ENCODE peak calls at places on chromosomes 12 and 14, in four cellular contexts. A, F, R and I are unnamed samples.

GRCh38 chr14:106845286-106846087 is 1319.1 kb downstream of the TMEM121 start:
- DNase-seq in F (peak; percentile 19), R (peak; percentile 97), A (no peak), I (no peak)

GRCh38 chr12:55965240-55965639 is 602 bp downstream of the PMEL start:
- DNase-seq in A (no peak), F (no peak), R (no peak), I (no peak)

GRCh38 chr14:50954811-50955372 is 10.6 kb upstream of the PYGL start:
- DNase-seq in R (peak; percentile 33), A (peak; percentile 23), F (peak; percentile 72), I (peak; percentile 45)

GRCh38 chr14:70595443-70596185 is 4.8 kb downstream of the MED6 start:
- DNase-seq in A (no peak), R (no peak), F (no peak), I (no peak)

GRCh38 chr14:59585891-59586554 is 9.4 kb upstream of the CCDC175 start:
- DNase-seq in F (no peak), A (no peak), R (no peak), I (no peak)

GRCh38 chr12:2957816-2958431 is 1.3 kb upstream of the TEAD4 start:
- DNase-seq in R (no peak), A (no peak), F (no peak), I (no peak)

GRCh38 chr14:23348297-23348655 is 4.4 kb downstream of the SLC22A17 start:
- DNase-seq in R (no peak), A (no peak), F (no peak), I (no peak)

GRCh38 chr12:1289371-1290155 is 298.5 kb downstream of the ERC1 start:
- DNase-seq in R (no peak), F (no peak), A (no peak), I (no peak)

GRCh38 chr12:133202493-133203343 is 21.4 kb downstream of the ZNF268 start:
- DNase-seq in A (no peak), R (no peak), F (no peak), I (no peak)

GRCh38 chr12:2467447-2468195 is 327.1 kb upstream of the FKBP4 start:
- DNase-seq in R (no peak), F (no peak), A (no peak), I (no peak)

GRCh38 chr14:85319101-85319500 is 210.8 kb upstream of the FLRT2 start:
- DNase-seq in R (no peak), F (no peak), A (no peak), I (no peak)

GRCh38 chr12:92304335-92305066 is 158.9 kb upstream of the BTG1 start:
- DNase-seq in A (no peak), F (no peak), R (no peak), I (no peak)
- TF ChIP-seq SIN3A in A (no peak), F (no peak), R (no peak), I (no peak)

GRCh38 chr12:97567619-97568110 is 105.1 kb downstream of the RMST start:
- DNase-seq in F (no peak), R (peak; percentile 89), A (no peak), I (no peak)

GRCh38 chr12:97573901-97574300 is 111.3 kb downstream of the RMST start:
- DNase-seq in A (no peak), R (no peak), F (no peak), I (no peak)

GRCh38 chr12:97572220-97572619 is 109.6 kb downstream of the RMST start:
- DNase-seq in F (no peak), R (no peak), A (no peak), I (no peak)

GRCh38 chr12:97568336-97569180 is 106.0 kb downstream of the RMST start:
- DNase-seq in R (peak; percentile 99), A (no peak), F (no peak), I (no peak)
- TF ChIP-seq SIN3A in R (no peak), A (no peak), F (no peak), I (no peak)

DNA sequence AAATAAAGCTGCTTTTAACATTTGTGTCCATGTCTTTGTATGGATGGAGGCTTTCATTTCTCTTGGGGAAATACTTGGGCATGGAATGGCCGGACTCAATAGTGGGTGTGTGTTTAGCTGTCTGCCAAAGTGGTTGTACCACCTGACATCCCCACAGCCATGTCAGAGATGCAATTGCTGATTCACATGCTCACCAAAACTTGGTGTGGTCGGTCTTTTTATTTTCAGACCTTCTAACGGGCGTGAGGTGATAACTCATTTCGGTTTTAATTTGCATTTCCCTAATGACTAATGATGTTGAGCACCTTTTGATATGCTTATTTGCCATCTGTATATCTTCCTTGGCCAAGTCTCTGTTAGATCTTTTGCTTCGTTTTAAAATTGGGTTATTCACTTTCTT is 39.1 kb downstream of the EML1 start:
- DNase-seq in F (no peak), A (no peak), R (no peak), I (no peak)
- TF ChIP-seq SIN3A in F (no peak), A (no peak), R (no peak), I (no peak)

GRCh38 chr12:27048822-27049752 is 26.7 kb downstream of the MED21 start:
- DNase-seq in A (no peak), R (no peak), F (no peak), I (peak; percentile 25)
- TF ChIP-seq SIN3A in A (no peak), R (no peak), F (no peak), I (no peak)

DNA sequence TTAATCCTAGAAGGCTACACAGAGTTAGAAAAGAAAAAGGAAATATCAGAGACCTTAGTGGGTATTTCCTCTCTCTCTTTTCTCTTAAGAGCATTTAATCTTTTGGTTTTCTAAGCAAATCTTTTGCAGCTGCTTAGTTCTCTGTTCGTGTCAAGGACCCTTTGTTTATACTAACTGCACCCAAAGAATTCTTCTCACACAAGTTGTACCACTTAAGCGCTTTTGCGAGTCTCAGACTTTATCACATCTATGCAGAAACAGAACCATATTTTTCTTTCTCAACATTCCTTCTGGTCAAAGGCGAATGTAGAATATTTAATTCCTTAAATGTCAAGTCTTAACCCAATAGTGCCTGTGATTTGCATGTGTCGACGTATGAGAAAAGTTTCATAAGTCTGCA is 17.9 kb upstream of the NID2 start:
- DNase-seq in A (no peak), F (no peak), R (no peak), I (no peak)
- TF ChIP-seq SIN3A in A (no peak), F (no peak), R (no peak), I (no peak)

DNA sequence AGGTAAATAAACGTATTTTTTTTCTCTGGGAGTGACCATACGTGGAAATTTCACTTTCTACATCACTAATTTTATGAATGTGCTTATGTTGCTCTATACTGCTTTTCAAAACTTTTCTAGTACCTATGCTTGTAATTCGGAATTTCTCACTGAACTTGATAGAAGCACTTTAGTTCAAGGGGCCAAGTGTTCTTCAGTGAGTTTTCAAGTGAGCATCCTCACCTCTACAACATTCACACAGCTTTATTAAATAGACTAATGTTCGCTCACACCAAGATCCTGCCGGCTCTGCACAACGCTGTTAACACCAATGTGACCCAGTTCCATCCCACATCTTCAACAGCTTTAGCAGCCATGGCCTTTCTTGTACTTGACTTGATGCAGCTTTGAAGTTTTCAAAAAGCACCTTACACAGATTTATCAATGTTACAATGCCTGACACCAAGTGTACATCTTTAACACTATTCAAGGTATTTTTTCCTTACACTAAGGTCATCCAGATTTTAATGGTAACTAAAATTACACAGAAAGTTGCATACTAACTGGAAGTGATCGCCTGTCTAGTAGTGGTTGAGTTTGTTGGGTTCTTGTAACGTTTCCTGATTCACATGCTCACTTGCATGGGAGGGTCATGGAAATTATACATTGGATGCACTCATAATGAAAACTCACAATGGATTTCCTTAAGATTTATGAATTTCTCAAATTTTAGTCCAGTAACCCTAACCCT is 4.5 kb downstream of the UBC start:
- DNase-seq in R (no peak), A (no peak), F (no peak), I (no peak)
- TF ChIP-seq SIN3A in R (no peak), A (no peak), F (no peak), I (peak; percentile 24)

DNA sequence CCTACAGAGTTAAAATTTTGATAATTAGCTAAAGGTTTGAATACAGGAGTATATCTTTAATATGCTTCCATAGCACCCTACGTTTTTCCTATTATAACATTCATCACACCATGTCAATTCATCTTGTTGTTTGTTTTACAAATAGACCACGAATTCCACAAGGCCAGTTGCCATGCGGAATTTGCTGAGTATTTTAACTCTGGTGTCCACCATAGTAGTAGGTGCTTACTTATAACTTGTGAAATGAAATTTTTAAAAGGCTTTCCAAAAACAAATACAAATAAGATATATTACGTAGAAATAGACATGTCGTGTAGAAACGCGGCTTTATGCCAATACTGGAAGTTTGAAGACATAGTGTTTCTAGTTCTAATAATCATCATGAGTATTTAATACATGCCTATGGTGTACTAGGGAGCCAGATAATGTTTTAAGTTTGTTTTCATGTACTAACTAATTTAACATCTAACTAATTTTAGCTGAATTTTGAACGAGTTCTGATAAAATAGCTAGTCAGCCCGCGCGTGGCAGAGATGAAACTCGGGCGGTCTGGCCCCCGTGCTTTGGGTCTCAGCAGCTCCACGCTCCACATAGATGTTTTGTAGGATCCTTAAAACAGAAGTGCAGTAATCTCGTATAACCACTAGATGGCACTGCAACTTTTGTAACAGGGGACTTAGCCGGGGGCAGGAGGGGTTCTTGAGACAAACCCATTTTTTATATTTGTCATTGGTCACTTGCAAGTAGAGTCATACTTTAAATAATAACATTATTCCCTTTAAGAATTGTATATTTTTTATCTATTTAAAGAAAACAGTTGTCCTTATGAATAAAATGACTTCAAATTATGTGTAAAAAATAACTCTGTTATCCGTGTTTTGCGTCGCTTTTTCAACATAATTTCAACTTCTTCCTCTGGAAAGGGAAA is 10.2 kb downstream of the CD69 start:
- DNase-seq in A (peak; percentile 46), F (peak; percentile 67), R (peak; percentile 47), I (no peak)
- TF ChIP-seq SIN3A in A (no peak), F (no peak), R (no peak), I (no peak)

DNA sequence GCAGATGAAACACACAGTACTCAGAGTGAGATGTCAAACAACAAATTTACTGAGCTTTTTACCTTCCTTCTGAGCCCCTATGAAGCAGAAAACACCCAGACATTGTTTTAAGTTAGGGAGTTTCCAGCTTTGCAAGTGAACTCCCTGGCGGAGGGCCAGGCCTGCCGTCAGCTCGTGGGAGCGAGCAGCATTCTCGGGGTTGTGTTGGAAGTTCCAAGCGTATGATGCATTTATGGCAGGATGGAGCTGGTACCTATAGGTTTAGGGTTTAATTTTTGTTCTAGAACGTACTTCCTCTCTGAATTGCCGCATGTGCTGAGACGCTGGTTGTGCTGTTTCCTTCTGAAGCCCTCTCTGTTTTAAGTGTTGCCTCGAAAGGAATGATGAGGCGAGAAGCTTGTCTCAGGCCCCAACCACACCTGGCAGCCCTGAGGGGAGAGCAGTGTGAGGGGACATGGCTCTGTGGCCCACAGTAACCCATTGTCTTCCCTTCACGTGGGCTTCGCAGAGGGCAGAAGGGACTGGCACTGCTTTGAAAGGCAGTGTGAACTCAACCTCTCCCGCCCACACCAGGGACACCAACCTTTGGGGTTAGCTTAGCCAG is 76.6 kb downstream of the SSPN start:
- DNase-seq in F (no peak), A (no peak), R (no peak), I (no peak)
- TF ChIP-seq SIN3A in F (no peak), A (no peak), R (no peak), I (no peak)

DNA sequence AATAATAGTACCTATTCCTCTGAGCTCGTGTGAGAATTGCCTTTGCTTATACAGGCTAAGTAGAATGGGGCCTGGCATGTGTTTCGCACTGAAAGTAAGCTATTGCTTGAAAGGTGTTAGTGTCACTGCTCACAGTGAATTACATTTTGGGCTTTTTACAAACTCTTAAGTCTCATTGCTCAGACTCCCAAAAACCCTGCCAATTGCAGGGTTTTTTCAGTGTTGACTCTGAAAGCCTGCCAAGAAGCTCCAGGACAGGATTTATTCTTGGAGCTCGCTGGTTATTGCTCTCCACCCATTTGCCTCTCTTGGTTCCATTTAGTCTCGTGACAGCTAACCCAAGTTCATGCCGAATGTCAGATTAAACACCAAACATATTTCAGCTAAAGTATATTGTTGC is 39.8 kb downstream of the NOPCHAP1 start:
- DNase-seq in R (no peak), F (no peak), A (no peak), I (no peak)
- TF ChIP-seq SIN3A in R (no peak), F (no peak), A (no peak), I (no peak)